ENCODE peak calls at places on chromosomes 3 and 15, in six cellular contexts. One of them, this sample, is unnamed.

GRCh38 chr3:8554725-8555621 is 53.4 kb downstream of the LMCD1 start:
- DNase-seq in NB4: no peak
- DNase-seq in tibial artery: peak; percentile 85
- DNase-seq in upper lobe of left lung: no peak
- DNase-seq in LNCaP clone FGC: no peak
- DNase-seq in HFFc6: peak; percentile 57
- DNase-seq in this sample: no peak

GRCh38 chr3:187852842-187853727 is 107.8 kb upstream of the BCL6 start:
- DNase-seq in NB4: no peak
- DNase-seq in tibial artery: no peak
- DNase-seq in upper lobe of left lung: no peak
- DNase-seq in LNCaP clone FGC: no peak
- DNase-seq in HFFc6: no peak
- DNase-seq in this sample: no peak

GRCh38 chr3:58999134-58999778 is 50.6 kb downstream of the CFAP20DC start:
- DNase-seq in NB4: no peak
- DNase-seq in tibial artery: no peak
- DNase-seq in upper lobe of left lung: no peak
- DNase-seq in LNCaP clone FGC: no peak
- DNase-seq in HFFc6: peak; percentile 4
- DNase-seq in this sample: no peak

GRCh38 chr3:160756907-160757623 is 1.0 kb downstream of the PPM1L start:
- DNase-seq in NB4: peak; percentile 7
- DNase-seq in tibial artery: peak; percentile 69
- DNase-seq in upper lobe of left lung: no peak
- DNase-seq in LNCaP clone FGC: no peak
- DNase-seq in HFFc6: no peak
- DNase-seq in this sample: peak; percentile 32

GRCh38 chr3:67402873-67403272 is 251.5 kb downstream of the SUCLG2 start:
- DNase-seq in NB4: no peak
- DNase-seq in tibial artery: no peak
- DNase-seq in upper lobe of left lung: no peak
- DNase-seq in LNCaP clone FGC: no peak
- DNase-seq in HFFc6: no peak
- DNase-seq in this sample: no peak

GRCh38 chr3:48695113-48695753 is 9.5 kb upstream of the NCKIPSD start:
- DNase-seq in NB4: no peak
- DNase-seq in tibial artery: peak; percentile 85
- DNase-seq in upper lobe of left lung: no peak
- DNase-seq in LNCaP clone FGC: no peak
- DNase-seq in HFFc6: no peak
- DNase-seq in this sample: peak; percentile 34

GRCh38 chr3:136576279-136577009 is 175.7 kb downstream of the STAG1 start:
- DNase-seq in NB4: no peak
- DNase-seq in tibial artery: no peak
- DNase-seq in upper lobe of left lung: no peak
- DNase-seq in LNCaP clone FGC: no peak
- DNase-seq in HFFc6: no peak
- DNase-seq in this sample: no peak

GRCh38 chr3:156918746-156919145 is 92.6 kb downstream of the LEKR1 start:
- DNase-seq in NB4: no peak
- DNase-seq in tibial artery: no peak
- DNase-seq in upper lobe of left lung: no peak
- DNase-seq in LNCaP clone FGC: no peak
- DNase-seq in HFFc6: no peak
- DNase-seq in this sample: no peak

DNA sequence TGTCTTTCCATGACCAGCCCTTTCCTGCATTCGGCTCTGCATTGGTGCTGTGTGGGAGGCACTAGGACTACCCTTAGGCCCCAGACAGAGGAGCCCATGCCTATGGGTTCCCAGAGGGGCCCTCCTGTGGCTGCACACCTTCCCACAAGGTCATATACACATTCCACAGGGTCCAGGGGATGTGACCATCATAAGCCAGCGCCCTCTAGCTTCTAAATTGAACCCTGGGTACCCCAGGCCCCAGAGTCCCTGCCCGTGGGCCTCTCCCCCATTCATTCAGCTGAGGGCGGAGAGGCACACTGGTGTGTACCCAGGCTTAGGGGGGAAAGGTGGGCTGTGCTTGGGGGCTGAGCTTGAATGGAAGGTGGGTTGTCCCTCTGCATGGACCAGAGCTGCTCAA is 10.2 kb upstream of the SLC6A6 start:
- DNase-seq in NB4: no peak
- DNase-seq in tibial artery: no peak
- DNase-seq in upper lobe of left lung: no peak
- DNase-seq in LNCaP clone FGC: no peak
- DNase-seq in HFFc6: no peak
- DNase-seq in this sample: no peak
- TF ChIP-seq CTCF in NB4: peak; percentile 10
- TF ChIP-seq CTCF in tibial artery: no peak
- TF ChIP-seq CTCF in upper lobe of left lung: no peak
- TF ChIP-seq CTCF in LNCaP clone FGC: no peak
- TF ChIP-seq CTCF in HFFc6: peak; percentile 50
- TF ChIP-seq CTCF in this sample: no peak

GRCh38 chr15:48806151-48806550 is 4.7 kb downstream of the CEP152 start:
- DNase-seq in NB4: peak; percentile 80
- DNase-seq in tibial artery: no peak
- DNase-seq in upper lobe of left lung: no peak
- DNase-seq in LNCaP clone FGC: no peak
- DNase-seq in HFFc6: no peak
- DNase-seq in this sample: no peak

GRCh38 chr15:48810414-48811324 is at the start of gene CEP152:
- DNase-seq in NB4: peak; percentile 100
- DNase-seq in tibial artery: peak; percentile 99
- DNase-seq in upper lobe of left lung: peak; percentile 100
- DNase-seq in LNCaP clone FGC: peak; percentile 100
- DNase-seq in HFFc6: peak; percentile 100
- DNase-seq in this sample: peak; percentile 98

GRCh38 chr15:48811325-48811938 is 563 bp upstream of the CEP152 start:
- DNase-seq in NB4: no peak
- DNase-seq in tibial artery: no peak
- DNase-seq in upper lobe of left lung: no peak
- DNase-seq in LNCaP clone FGC: no peak
- DNase-seq in HFFc6: no peak
- DNase-seq in this sample: no peak
- TF ChIP-seq CTCF in NB4: no peak
- TF ChIP-seq CTCF in tibial artery: no peak
- TF ChIP-seq CTCF in upper lobe of left lung: no peak
- TF ChIP-seq CTCF in LNCaP clone FGC: peak; percentile 33
- TF ChIP-seq CTCF in HFFc6: peak; percentile 27
- TF ChIP-seq CTCF in this sample: no peak

GRCh38 chr3:101677436-101678286 is 729 bp upstream of the ZBTB11 start:
- DNase-seq in NB4: peak; percentile 37
- DNase-seq in tibial artery: peak; percentile 70
- DNase-seq in upper lobe of left lung: peak; percentile 22
- DNase-seq in LNCaP clone FGC: no peak
- DNase-seq in HFFc6: no peak
- DNase-seq in this sample: no peak

GRCh38 chr3:101674518-101674917 is 2.4 kb downstream of the ZBTB11 start:
- DNase-seq in NB4: no peak
- DNase-seq in tibial artery: no peak
- DNase-seq in upper lobe of left lung: no peak
- DNase-seq in LNCaP clone FGC: no peak
- DNase-seq in HFFc6: no peak
- DNase-seq in this sample: no peak

GRCh38 chr3:101675709-101676218 is 1.2 kb downstream of the ZBTB11 start:
- DNase-seq in NB4: no peak
- DNase-seq in tibial artery: no peak
- DNase-seq in upper lobe of left lung: peak; percentile 31
- DNase-seq in LNCaP clone FGC: no peak
- DNase-seq in HFFc6: no peak
- DNase-seq in this sample: no peak

GRCh38 chr3:101676219-101676764 is 640 bp downstream of the ZBTB11 start:
- DNase-seq in NB4: peak; percentile 98
- DNase-seq in tibial artery: peak; percentile 98
- DNase-seq in upper lobe of left lung: peak; percentile 97
- DNase-seq in LNCaP clone FGC: peak; percentile 70
- DNase-seq in HFFc6: peak; percentile 91
- DNase-seq in this sample: peak; percentile 93

GRCh38 chr3:101676765-101677435 is at the start of gene ZBTB11:
- DNase-seq in NB4: peak; percentile 99
- DNase-seq in tibial artery: peak; percentile 100
- DNase-seq in upper lobe of left lung: peak; percentile 99
- DNase-seq in LNCaP clone FGC: peak; percentile 100
- DNase-seq in HFFc6: peak; percentile 100
- DNase-seq in this sample: peak; percentile 100
- TF ChIP-seq CTCF in NB4: peak; percentile 45
- TF ChIP-seq CTCF in tibial artery: peak; percentile 46
- TF ChIP-seq CTCF in upper lobe of left lung: peak; percentile 34
- TF ChIP-seq CTCF in LNCaP clone FGC: peak; percentile 51
- TF ChIP-seq CTCF in HFFc6: peak; percentile 68
- TF ChIP-seq CTCF in this sample: peak; percentile 35

GRCh38 chr15:94040523-94041248 is 190.7 kb upstream of the MCTP2 start:
- DNase-seq in NB4: no peak
- DNase-seq in tibial artery: no peak
- DNase-seq in upper lobe of left lung: no peak
- DNase-seq in LNCaP clone FGC: no peak
- DNase-seq in HFFc6: no peak
- DNase-seq in this sample: no peak
- TF ChIP-seq CTCF in NB4: no peak
- TF ChIP-seq CTCF in tibial artery: no peak
- TF ChIP-seq CTCF in upper lobe of left lung: no peak
- TF ChIP-seq CTCF in LNCaP clone FGC: peak; percentile 13
- TF ChIP-seq CTCF in HFFc6: peak; percentile 53
- TF ChIP-seq CTCF in this sample: no peak

DNA sequence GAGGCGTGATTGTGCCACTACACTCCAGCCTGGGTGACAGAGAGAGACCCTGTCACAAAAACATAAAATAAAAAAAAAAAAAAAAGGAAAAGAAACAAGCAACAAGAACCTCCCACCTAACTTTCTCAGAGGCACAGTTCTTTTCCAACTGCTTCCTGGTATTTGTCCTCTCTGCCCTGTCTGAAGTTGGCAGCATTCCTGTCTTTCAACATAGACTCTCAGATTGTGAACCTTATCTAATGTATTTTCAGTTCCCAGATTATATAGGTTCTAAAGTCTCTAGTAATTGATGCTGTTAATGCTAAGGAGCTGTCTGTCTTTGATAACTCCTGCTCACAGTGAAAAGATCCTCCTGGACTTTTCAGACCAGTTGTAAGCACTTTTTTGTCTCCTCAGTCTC is 199.6 kb upstream of the P2RY1 start:
- DNase-seq in NB4: no peak
- DNase-seq in tibial artery: no peak
- DNase-seq in upper lobe of left lung: no peak
- DNase-seq in LNCaP clone FGC: no peak
- DNase-seq in HFFc6: no peak
- DNase-seq in this sample: no peak
- TF ChIP-seq CTCF in NB4: no peak
- TF ChIP-seq CTCF in tibial artery: no peak
- TF ChIP-seq CTCF in upper lobe of left lung: no peak
- TF ChIP-seq CTCF in LNCaP clone FGC: no peak
- TF ChIP-seq CTCF in HFFc6: no peak
- TF ChIP-seq CTCF in this sample: no peak

DNA sequence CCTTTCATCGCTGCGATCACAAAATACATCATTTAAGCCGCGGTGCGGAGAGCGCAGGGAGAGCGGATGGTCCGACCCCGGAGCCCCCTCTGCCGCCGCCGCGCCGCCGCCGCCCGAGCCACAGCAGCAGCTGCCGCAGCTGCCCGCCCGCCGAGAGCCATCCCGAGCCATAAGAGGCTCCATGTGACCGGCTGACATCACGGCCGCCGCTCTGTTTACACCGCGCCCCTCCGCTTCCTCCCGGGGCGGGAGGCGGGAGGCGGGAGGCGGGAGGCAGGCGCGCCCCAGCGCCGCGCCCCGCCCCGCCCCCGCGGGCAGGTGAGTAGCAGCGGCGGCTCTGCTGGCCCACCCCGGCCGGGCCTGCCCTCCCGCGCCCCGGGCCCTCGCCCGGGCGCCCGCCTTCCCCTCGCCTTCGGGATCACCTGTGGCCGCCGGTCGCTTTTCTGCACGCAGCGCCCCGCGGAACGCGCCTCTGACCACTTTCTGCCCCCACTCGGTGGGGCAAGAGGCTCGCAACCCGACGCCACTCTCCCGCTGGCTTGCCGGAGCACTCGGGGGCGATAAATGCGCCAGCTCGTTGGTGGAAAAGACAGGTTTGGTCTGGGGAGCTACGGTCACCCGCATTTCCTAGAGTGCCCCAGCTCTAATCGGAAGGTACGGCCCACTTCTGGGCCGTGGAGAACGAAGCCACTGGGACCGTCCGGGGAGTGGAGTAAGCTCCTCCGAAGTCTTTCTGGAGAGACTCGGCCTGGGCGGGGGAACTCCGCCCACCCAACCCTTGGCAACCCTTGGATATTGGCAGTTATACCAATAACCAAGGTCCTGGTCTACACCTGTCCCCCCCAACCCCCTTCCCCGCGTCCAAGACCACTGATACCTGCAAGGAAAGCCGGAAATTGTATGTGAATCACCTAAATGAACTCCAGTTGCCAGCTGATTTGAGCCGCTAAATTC is 113.7 kb upstream of the ICE2 start:
- DNase-seq in NB4: no peak
- DNase-seq in tibial artery: peak; percentile 90
- DNase-seq in upper lobe of left lung: peak; percentile 92
- DNase-seq in LNCaP clone FGC: no peak
- DNase-seq in HFFc6: peak; percentile 42
- DNase-seq in this sample: peak; percentile 86
- TF ChIP-seq CTCF in NB4: no peak
- TF ChIP-seq CTCF in tibial artery: peak; percentile 17
- TF ChIP-seq CTCF in upper lobe of left lung: no peak
- TF ChIP-seq CTCF in LNCaP clone FGC: peak; percentile 32
- TF ChIP-seq CTCF in HFFc6: no peak
- TF ChIP-seq CTCF in this sample: no peak

GRCh38 chr3:151839313-151839631 is 25.4 kb downstream of the AADAC start:
- DNase-seq in NB4: no peak
- DNase-seq in tibial artery: no peak
- DNase-seq in upper lobe of left lung: no peak
- DNase-seq in LNCaP clone FGC: no peak
- DNase-seq in HFFc6: no peak
- DNase-seq in this sample: no peak

GRCh38 chr3:151838574-151839312 is 24.8 kb downstream of the AADAC start:
- DNase-seq in NB4: peak; percentile 82
- DNase-seq in tibial artery: no peak
- DNase-seq in upper lobe of left lung: peak; percentile 62
- DNase-seq in LNCaP clone FGC: peak; percentile 59
- DNase-seq in HFFc6: peak; percentile 74
- DNase-seq in this sample: peak; percentile 61

GRCh38 chr3:151843275-151843674 is 29.4 kb downstream of the AADAC start:
- DNase-seq in NB4: no peak
- DNase-seq in tibial artery: no peak
- DNase-seq in upper lobe of left lung: no peak
- DNase-seq in LNCaP clone FGC: no peak
- DNase-seq in HFFc6: no peak
- DNase-seq in this sample: no peak

GRCh38 chr3:151845506-151845905 is 27.9 kb upstream of the SUCNR1 start:
- DNase-seq in NB4: no peak
- DNase-seq in tibial artery: no peak
- DNase-seq in upper lobe of left lung: no peak
- DNase-seq in LNCaP clone FGC: no peak
- DNase-seq in HFFc6: no peak
- DNase-seq in this sample: no peak

GRCh38 chr3:151841801-151842200 is 27.9 kb downstream of the AADAC start:
- DNase-seq in NB4: no peak
- DNase-seq in tibial artery: no peak
- DNase-seq in upper lobe of left lung: no peak
- DNase-seq in LNCaP clone FGC: no peak
- DNase-seq in HFFc6: peak; percentile 24
- DNase-seq in this sample: no peak
- TF ChIP-seq CTCF in NB4: no peak
- TF ChIP-seq CTCF in tibial artery: no peak
- TF ChIP-seq CTCF in upper lobe of left lung: no peak
- TF ChIP-seq CTCF in LNCaP clone FGC: no peak
- TF ChIP-seq CTCF in HFFc6: no peak
- TF ChIP-seq CTCF in this sample: no peak

This sample was measured in stomach.